ENCODE peak calls at places on chromosomes 11 and 22, in six cellular contexts. U, S, J, Z, E and B are unnamed samples.

GRCh38 chr11:46972821-46973220 is 36.3 kb downstream of the CSTPP1 start:
- DNase-seq in U (no peak), S (no peak), J (no peak), Z (no peak), E (no peak), B (no peak)

GRCh38 chr11:116870054-116870453 is 32.6 kb upstream of the APOA1 start:
- DNase-seq in U (no peak), S (no peak), J (no peak), Z (no peak), E (no peak), B (no peak)

GRCh38 chr11:18010271-18010670 is 2.6 kb downstream of the SERGEF start:
- DNase-seq in U (no peak), S (no peak), J (no peak), Z (no peak), E (no peak), B (no peak)

GRCh38 chr11:63911440-63911839 is 5.5 kb downstream of the RCOR2 start:
- DNase-seq in U (no peak), S (peak), J (no peak), Z (no peak), E (no peak), B (no peak)

GRCh38 chr11:29333993-29334780 is 682.6 kb downstream of the KCNA4 start:
- DNase-seq in U (no peak), S (peak), J (peak), Z (peak), E (no peak), B (peak)

GRCh38 chr11:129728571-129728970 is 87.1 kb upstream of the TMEM45B start:
- DNase-seq in U (no peak), S (no peak), J (no peak), Z (no peak), E (no peak), B (no peak)

GRCh38 chr22:41256898-41257260 is 16.1 kb upstream of the CHADL start:
- DNase-seq in U (no peak), S (peak), J (no peak), Z (peak), E (no peak), B (peak)

GRCh38 chr11:68145120-68145866 is 24.1 kb upstream of the CHKA start:
- DNase-seq in U (no peak), S (no peak), J (no peak), Z (no peak), E (no peak), B (peak)

GRCh38 chr11:130029137-130029536 is 26.5 kb upstream of the PRDM10 start:
- DNase-seq in U (no peak), S (no peak), J (no peak), Z (no peak), E (no peak), B (peak)

GRCh38 chr11:69877235-69877634 is 58.0 kb upstream of the FGF3 start:
- DNase-seq in U (no peak), S (no peak), J (no peak), Z (no peak), E (no peak), B (no peak)

GRCh38 chr11:113505541-113506375 is 30.6 kb upstream of the DRD2 start:
- DNase-seq in U (no peak), S (no peak), J (peak), Z (peak), E (no peak), B (peak)

GRCh38 chr22:45473626-45474237 is 29.0 kb upstream of the FBLN1 start:
- DNase-seq in U (peak), S (no peak), J (no peak), Z (no peak), E (no peak), B (no peak)

GRCh38 chr11:125075900-125076317 is 12.8 kb downstream of the SLC37A2 start:
- DNase-seq in U (no peak), S (no peak), J (no peak), Z (peak), E (no peak), B (peak)

GRCh38 chr11:110490886-110491285 is 61.1 kb downstream of the FDX1 start:
- DNase-seq in U (no peak), S (no peak), J (peak), Z (peak), E (no peak), B (peak)

GRCh38 chr11:72747456-72747855 is 4.8 kb downstream of the ARAP1 start:
- DNase-seq in U (no peak), S (no peak), J (no peak), Z (no peak), E (no peak), B (no peak)